ENCODE peak calls at places on chromosome 11, in ten cellular contexts. E is fibroblast of lung; N is IMR-90; B is tibial nerve; V is CD8-positive, alpha-beta memory T cell; X is CD4-positive, alpha-beta memory T cell; T is psoas muscle; H is A549; L is testis; P is SJSA1. W is an unnamed sample.
A peak's percentile ranks its signal among the peaks of the same experiment; 100 is the strongest.

GRCh38 chr11:9263840-9264380 is 1.2 kb downstream of the DENND5A start:
- DNase-seq in N (peak; percentile 30), L (no peak), H (peak; percentile 39), T (no peak), P (no peak), E (peak; percentile 26), B (no peak), V (peak; percentile 3), X (peak; percentile 57), W (peak; percentile 30)

GRCh38 chr11:120055646-120056045 is 82.3 kb downstream of the TRIM29 start:
- DNase-seq in T (no peak), N (no peak), L (no peak), P (no peak), V (no peak), B (no peak), E (peak; percentile 80), H (no peak), X (no peak), W (no peak)

GRCh38 chr11:77725433-77725832 is 87.8 kb upstream of the CLNS1A start:
- DNase-seq in H (no peak), L (no peak), E (no peak), N (no peak), T (no peak), P (no peak), X (no peak), B (no peak), V (no peak), W (no peak)

GRCh38 chr11:97974798-97975498 is 1045.8 kb upstream of the CNTN5 start:
- DNase-seq in H (no peak), P (no peak), N (no peak), V (no peak), B (no peak), X (no peak), E (no peak), T (no peak), L (no peak), W (no peak)

GRCh38 chr11:10930224-10930960 is 72.5 kb upstream of the ZBED5 start:
- DNase-seq in H (no peak), T (no peak), P (no peak), V (no peak), E (peak; percentile 40), B (no peak), N (peak; percentile 33), X (peak; percentile 21), L (peak; percentile 36), W (no peak)

GRCh38 chr11:8035225-8035846 is 45.7 kb upstream of the TUB start:
- DNase-seq in V (no peak), T (no peak), E (no peak), N (no peak), L (peak; percentile 77), H (no peak), B (peak; percentile 35), X (no peak), P (no peak), W (no peak)

GRCh38 chr11:5689551-5689983 is at the start of gene TRIM22:
- DNase-seq in X (peak; percentile 74), H (no peak), T (no peak), L (peak; percentile 59), V (peak; percentile 27), E (peak; percentile 82), N (peak; percentile 71), P (peak; percentile 56), B (no peak), W (peak; percentile 79)

GRCh38 chr11:5605849-5606248 is 9.4 kb downstream of the TRIM6 start:
- DNase-seq in E (peak; percentile 91), L (no peak), T (no peak), B (no peak), P (peak; percentile 64), V (no peak), X (no peak), H (no peak), N (peak; percentile 92), W (no peak)

GRCh38 chr11:66268953-66269906 is 791 bp downstream of the RAB1B start:
- DNase-seq in P (peak; percentile 81), E (peak; percentile 47), N (peak; percentile 48), L (no peak), V (no peak), B (no peak), H (peak; percentile 61), T (no peak), X (no peak), W (no peak)

GRCh38 chr11:71395774-71396173 is 52.4 kb downstream of the DHCR7 start:
- DNase-seq in B (no peak), T (no peak), E (no peak), N (no peak), V (no peak), L (no peak), X (no peak), P (no peak), H (no peak), W (no peak)

GRCh38 chr11:40029406-40029805 is 1430.0 kb downstream of the LRRC4C start:
- DNase-seq in B (no peak), P (no peak), H (no peak), N (no peak), E (no peak), T (no peak), L (peak; percentile 15), X (no peak), V (no peak), W (no peak)

DNA sequence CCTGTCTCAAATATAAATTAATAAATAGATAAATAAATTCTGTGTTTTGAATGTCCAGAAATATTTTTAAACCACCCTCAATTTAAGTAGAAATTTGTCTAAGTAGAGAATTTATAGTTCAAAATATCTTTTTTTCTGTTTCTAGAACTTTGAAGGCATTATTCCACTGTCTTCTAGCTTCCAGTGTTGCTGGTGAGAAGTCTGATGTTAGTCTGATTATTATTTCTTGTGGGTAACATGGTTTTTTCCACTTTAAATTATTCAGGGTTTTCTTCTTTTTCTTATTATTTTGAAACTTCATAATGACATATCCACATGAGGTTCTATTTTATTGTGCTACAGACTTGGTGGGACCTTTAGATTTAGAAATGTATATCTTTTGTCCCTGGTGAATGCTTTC is 46.4 kb upstream of the HEPHL1 start:
- DNase-seq in X (no peak), P (no peak), B (no peak), E (no peak), H (no peak), N (no peak), T (no peak), L (no peak), V (no peak), W (no peak)
- H3K4me3 ChIP-seq in X (no peak overlapping the region), P (no peak overlapping the region), B (no peak overlapping the region), E (no peak overlapping the region), H (no peak overlapping the region), N (no peak overlapping the region), T (no peak overlapping the region), L (no peak overlapping the region), V (no peak overlapping the region), W (no peak overlapping the region)

DNA sequence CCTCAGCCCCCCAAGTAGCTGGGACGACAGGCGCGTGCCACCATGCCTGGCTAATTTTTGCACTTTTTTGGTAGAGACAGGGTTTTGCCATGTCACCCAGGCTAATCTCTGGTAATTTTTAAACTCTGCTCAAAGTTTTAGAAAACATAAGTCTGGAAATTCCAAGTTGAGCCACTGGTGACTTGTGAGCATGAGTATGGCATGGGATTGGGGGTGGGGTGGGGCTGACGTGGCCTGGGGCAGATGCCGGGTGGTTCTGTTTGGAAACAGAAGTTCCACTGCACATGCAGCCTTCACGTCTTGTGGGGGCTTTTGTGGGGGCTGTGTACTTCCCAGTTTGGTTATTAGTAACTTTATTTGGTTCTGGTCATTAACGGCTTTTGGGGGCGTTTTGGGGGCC is 67.3 kb downstream of the PTPRJ start:
- DNase-seq in N (peak; percentile 76), X (no peak), E (peak; percentile 40), T (no peak), L (no peak), H (no peak), P (peak; percentile 78), V (no peak), B (no peak), W (no peak)
- H3K4me1 ChIP-seq in N (peaks cover 22% of the 10 kb centered on the region), X (peaks cover 59% of the 10 kb centered on the region), E (peaks cover 9% of the 10 kb centered on the region), T (no peaks in the 10 kb centered on the region), L (no peaks in the 10 kb centered on the region), H (peaks cover 62% of the 10 kb centered on the region), P (peaks cover 40% of the 10 kb centered on the region), V (peaks cover 67% of the 10 kb centered on the region), B (no peaks in the 10 kb centered on the region), W (peaks cover 49% of the 10 kb centered on the region)

DNA sequence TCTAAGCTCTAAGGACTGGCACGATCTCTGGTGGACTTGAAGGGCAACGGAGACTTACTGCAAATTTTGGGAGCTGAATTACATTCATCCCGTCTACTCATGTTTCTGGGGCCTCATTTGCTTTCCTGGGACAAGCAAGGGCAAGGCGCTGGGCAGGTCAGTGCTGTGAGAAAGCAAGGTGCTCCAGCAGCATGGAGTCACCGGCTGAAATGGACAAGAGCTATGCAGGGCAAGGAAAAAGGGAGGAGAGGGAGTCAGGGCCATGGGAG is 25.6 kb downstream of the FLI1 start:
- DNase-seq in V (no peak), E (no peak), X (no peak), B (no peak), T (no peak), P (no peak), H (no peak), N (no peak), L (no peak), W (no peak)
- H3K4me3 ChIP-seq in V (peak overlapping the region; percentile 48), E (no peak overlapping the region), X (peak overlapping the region; percentile 14), B (no peak overlapping the region), T (no peak overlapping the region), P (no peak overlapping the region), H (no peak overlapping the region), N (no peak overlapping the region), L (no peak overlapping the region), W (peak overlapping the region; percentile 2)

GRCh38 chr11:78929092-78929905 is 354.6 kb upstream of the NARS2 start:
- DNase-seq in E (no peak), P (no peak), L (no peak), B (no peak), T (no peak), X (no peak), H (no peak), V (no peak), N (no peak), W (no peak)

GRCh38 chr11:78929906-78930220 is 355.2 kb upstream of the NARS2 start:
- DNase-seq in T (no peak), P (no peak), B (no peak), V (no peak), N (no peak), H (no peak), X (no peak), L (no peak), E (no peak), W (no peak)

GRCh38 chr11:78930810-78931209 is 356.1 kb upstream of the NARS2 start:
- DNase-seq in X (no peak), B (no peak), T (no peak), V (no peak), L (no peak), N (no peak), E (no peak), P (no peak), H (no peak), W (no peak)

GRCh38 chr11:78926633-78927347 is 352.1 kb upstream of the NARS2 start:
- DNase-seq in T (no peak), P (no peak), X (no peak), N (peak; percentile 69), H (no peak), B (no peak), V (no peak), L (no peak), E (peak; percentile 29), W (no peak)

DNA sequence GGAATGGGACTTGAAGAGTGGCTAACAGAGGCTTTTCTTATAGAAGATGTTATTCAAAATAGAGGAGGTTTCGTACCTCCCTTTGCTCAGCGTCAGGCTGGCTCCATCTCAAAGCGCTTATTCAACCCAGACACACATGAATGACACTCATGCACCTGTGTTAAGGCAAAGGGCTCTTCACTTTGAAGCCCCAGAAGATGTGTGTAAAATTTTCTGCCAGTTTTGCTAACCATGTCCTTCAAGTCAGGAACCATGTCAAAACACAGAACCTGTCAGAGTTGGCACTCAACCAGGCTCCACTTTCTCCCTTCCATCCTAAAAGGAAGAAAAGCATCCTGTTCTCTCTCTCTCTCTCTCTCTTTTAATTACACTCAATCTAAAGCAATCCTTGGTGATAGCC is 352.8 kb upstream of the NARS2 start:
- DNase-seq in N (no peak), E (no peak), B (no peak), V (no peak), H (no peak), P (no peak), L (no peak), X (no peak), T (no peak), W (no peak)
- H3K4me1 ChIP-seq in N (peaks cover 2% of the 10 kb centered on the region), E (no peaks in the 10 kb centered on the region), B (no peaks in the 10 kb centered on the region), V (no peaks in the 10 kb centered on the region), H (no peaks in the 10 kb centered on the region), P (no peaks in the 10 kb centered on the region), L (no peaks in the 10 kb centered on the region), X (no peaks in the 10 kb centered on the region), T (no peaks in the 10 kb centered on the region), W (no peaks in the 10 kb centered on the region)

W was measured in naive thymus-derived CD4-positive, alpha-beta T cell.